ENCODE peak calls at places on chromosomes 6 and 20, in five cellular contexts. One of them, this sample, is unnamed.
A peak's percentile ranks its signal among the peaks of the same experiment; 100 is the strongest.

GRCh38 chr6:32168807-32169206 is 4.4 kb downstream of the EGFL8 start:
- DNase-seq in head of caudate nucleus: no peak
- DNase-seq in stimulated activated CD8-positive, alpha-beta memory T cell treated with anti-CD3 and anti-CD28 coated beads, Interleukin-2, amount 100 ng/mL, for 1 hour: no peak
- DNase-seq in progenitor cell of endocrine pancreas: no peak
- DNase-seq in anterior cingulate cortex: no peak
- DNase-seq in this sample: no peak

GRCh38 chr6:127338936-127339335 is 4.5 kb downstream of the ECHDC1 start:
- DNase-seq in head of caudate nucleus: no peak
- DNase-seq in stimulated activated CD8-positive, alpha-beta memory T cell treated with anti-CD3 and anti-CD28 coated beads, Interleukin-2, amount 100 ng/mL, for 1 hour: no peak
- DNase-seq in progenitor cell of endocrine pancreas: no peak
- DNase-seq in anterior cingulate cortex: no peak
- DNase-seq in this sample: no peak

GRCh38 chr6:36722879-36723278 is 25.3 kb downstream of the RAB44 start:
- DNase-seq in head of caudate nucleus: no peak
- DNase-seq in stimulated activated CD8-positive, alpha-beta memory T cell treated with anti-CD3 and anti-CD28 coated beads, Interleukin-2, amount 100 ng/mL, for 1 hour: no peak
- DNase-seq in progenitor cell of endocrine pancreas: no peak
- DNase-seq in anterior cingulate cortex: no peak
- DNase-seq in this sample: no peak

GRCh38 chr20:48709744-48710143 is 118.1 kb downstream of the PREX1 start:
- DNase-seq in head of caudate nucleus: no peak
- DNase-seq in stimulated activated CD8-positive, alpha-beta memory T cell treated with anti-CD3 and anti-CD28 coated beads, Interleukin-2, amount 100 ng/mL, for 1 hour: no peak
- DNase-seq in progenitor cell of endocrine pancreas: no peak
- DNase-seq in anterior cingulate cortex: peak; percentile 76
- DNase-seq in this sample: no peak

GRCh38 chr20:19748687-19749086 is 9.4 kb upstream of the RIN2 start:
- DNase-seq in head of caudate nucleus: no peak
- DNase-seq in stimulated activated CD8-positive, alpha-beta memory T cell treated with anti-CD3 and anti-CD28 coated beads, Interleukin-2, amount 100 ng/mL, for 1 hour: no peak
- DNase-seq in progenitor cell of endocrine pancreas: no peak
- DNase-seq in anterior cingulate cortex: no peak
- DNase-seq in this sample: no peak

GRCh38 chr20:39144757-39145156 is 182.6 kb downstream of the DHX35 start:
- DNase-seq in head of caudate nucleus: no peak
- DNase-seq in stimulated activated CD8-positive, alpha-beta memory T cell treated with anti-CD3 and anti-CD28 coated beads, Interleukin-2, amount 100 ng/mL, for 1 hour: no peak
- DNase-seq in progenitor cell of endocrine pancreas: no peak
- DNase-seq in anterior cingulate cortex: no peak
- DNase-seq in this sample: no peak

GRCh38 chr6:26234421-26235239 is 130.4 kb upstream of the BTN3A2 start:
- DNase-seq in head of caudate nucleus: peak; percentile 32
- DNase-seq in stimulated activated CD8-positive, alpha-beta memory T cell treated with anti-CD3 and anti-CD28 coated beads, Interleukin-2, amount 100 ng/mL, for 1 hour: peak; percentile 23
- DNase-seq in progenitor cell of endocrine pancreas: no peak
- DNase-seq in anterior cingulate cortex: peak; percentile 9
- DNase-seq in this sample: peak; percentile 40

GRCh38 chr20:31559704-31560093 is 45.4 kb upstream of the ID1 start:
- DNase-seq in head of caudate nucleus: no peak
- DNase-seq in stimulated activated CD8-positive, alpha-beta memory T cell treated with anti-CD3 and anti-CD28 coated beads, Interleukin-2, amount 100 ng/mL, for 1 hour: no peak
- DNase-seq in progenitor cell of endocrine pancreas: no peak
- DNase-seq in anterior cingulate cortex: no peak
- DNase-seq in this sample: no peak

GRCh38 chr6:118843685-118844390 is 50.1 kb upstream of the ASF1A start:
- DNase-seq in head of caudate nucleus: no peak
- DNase-seq in stimulated activated CD8-positive, alpha-beta memory T cell treated with anti-CD3 and anti-CD28 coated beads, Interleukin-2, amount 100 ng/mL, for 1 hour: no peak
- DNase-seq in progenitor cell of endocrine pancreas: no peak
- DNase-seq in anterior cingulate cortex: no peak
- DNase-seq in this sample: no peak

GRCh38 chr20:59636791-59637370 is 32.5 kb downstream of the PHACTR3 start:
- DNase-seq in head of caudate nucleus: no peak
- DNase-seq in stimulated activated CD8-positive, alpha-beta memory T cell treated with anti-CD3 and anti-CD28 coated beads, Interleukin-2, amount 100 ng/mL, for 1 hour: no peak
- DNase-seq in progenitor cell of endocrine pancreas: no peak
- DNase-seq in anterior cingulate cortex: no peak
- DNase-seq in this sample: no peak

GRCh38 chr20:5933802-5934436 is 16.4 kb downstream of the TRMT6 start:
- DNase-seq in head of caudate nucleus: no peak
- DNase-seq in stimulated activated CD8-positive, alpha-beta memory T cell treated with anti-CD3 and anti-CD28 coated beads, Interleukin-2, amount 100 ng/mL, for 1 hour: no peak
- DNase-seq in progenitor cell of endocrine pancreas: no peak
- DNase-seq in anterior cingulate cortex: no peak
- DNase-seq in this sample: no peak

GRCh38 chr6:87066449-87067288 is 28.2 kb downstream of the CGA start:
- DNase-seq in head of caudate nucleus: peak; percentile 33
- DNase-seq in stimulated activated CD8-positive, alpha-beta memory T cell treated with anti-CD3 and anti-CD28 coated beads, Interleukin-2, amount 100 ng/mL, for 1 hour: no peak
- DNase-seq in progenitor cell of endocrine pancreas: no peak
- DNase-seq in anterior cingulate cortex: peak; percentile 46
- DNase-seq in this sample: peak; percentile 19

GRCh38 chr6:127131275-127131674 is 12.8 kb downstream of the RSPO3 start:
- DNase-seq in head of caudate nucleus: no peak
- DNase-seq in stimulated activated CD8-positive, alpha-beta memory T cell treated with anti-CD3 and anti-CD28 coated beads, Interleukin-2, amount 100 ng/mL, for 1 hour: no peak
- DNase-seq in progenitor cell of endocrine pancreas: no peak
- DNase-seq in anterior cingulate cortex: no peak
- DNase-seq in this sample: no peak

GRCh38 chr20:23937303-23938117 is 51.1 kb downstream of the GGTLC1 start:
- DNase-seq in head of caudate nucleus: peak; percentile 75
- DNase-seq in stimulated activated CD8-positive, alpha-beta memory T cell treated with anti-CD3 and anti-CD28 coated beads, Interleukin-2, amount 100 ng/mL, for 1 hour: peak; percentile 29
- DNase-seq in progenitor cell of endocrine pancreas: peak; percentile 60
- DNase-seq in anterior cingulate cortex: peak; percentile 73
- DNase-seq in this sample: peak; percentile 58

GRCh38 chr6:74991573-74992332 is 214.1 kb downstream of the COL12A1 start:
- DNase-seq in head of caudate nucleus: no peak
- DNase-seq in stimulated activated CD8-positive, alpha-beta memory T cell treated with anti-CD3 and anti-CD28 coated beads, Interleukin-2, amount 100 ng/mL, for 1 hour: no peak
- DNase-seq in progenitor cell of endocrine pancreas: no peak
- DNase-seq in anterior cingulate cortex: no peak
- DNase-seq in this sample: no peak

GRCh38 chr6:51613558-51613957 is 473.9 kb downstream of the PKHD1 start:
- DNase-seq in head of caudate nucleus: no peak
- DNase-seq in stimulated activated CD8-positive, alpha-beta memory T cell treated with anti-CD3 and anti-CD28 coated beads, Interleukin-2, amount 100 ng/mL, for 1 hour: no peak
- DNase-seq in progenitor cell of endocrine pancreas: no peak
- DNase-seq in anterior cingulate cortex: no peak
- DNase-seq in this sample: no peak

GRCh38 chr6:118902731-118903130 is 8.8 kb downstream of the ASF1A start:
- DNase-seq in head of caudate nucleus: no peak
- DNase-seq in stimulated activated CD8-positive, alpha-beta memory T cell treated with anti-CD3 and anti-CD28 coated beads, Interleukin-2, amount 100 ng/mL, for 1 hour: no peak
- DNase-seq in progenitor cell of endocrine pancreas: no peak
- DNase-seq in anterior cingulate cortex: no peak
- DNase-seq in this sample: no peak

GRCh38 chr20:34525709-34526416 is 9.6 kb downstream of the DYNLRB1 start:
- DNase-seq in head of caudate nucleus: peak; percentile 58
- DNase-seq in stimulated activated CD8-positive, alpha-beta memory T cell treated with anti-CD3 and anti-CD28 coated beads, Interleukin-2, amount 100 ng/mL, for 1 hour: no peak
- DNase-seq in progenitor cell of endocrine pancreas: no peak
- DNase-seq in anterior cingulate cortex: peak; percentile 77
- DNase-seq in this sample: no peak